ENCODE peak calls at places on chromosome 20, in four cellular contexts. G is WTC11, Q is HepG2, L is K562. N is an unnamed sample.

GRCh38 chr20:20220137-20220536 is 147.8 kb upstream of the INSM1 start:
- DNase-seq in Q (no peak), G (no peak), L (no peak), N (no peak)

GRCh38 chr20:8755340-8756118 is 313.4 kb upstream of the PLCB4 start:
- DNase-seq in Q (no peak), G (no peak), L (no peak), N (no peak)

GRCh38 chr20:3115190-3116107 is 30.9 kb upstream of the AVP start:
- DNase-seq in G (peak), Q (peak), L (peak), N (peak)

GRCh38 chr20:47487175-47487917 is 14.3 kb upstream of the NCOA3 start:
- DNase-seq in Q (no peak), L (peak), G (no peak), N (no peak)

GRCh38 chr20:54049156-54049555 is 21.2 kb downstream of the BCAS1 start:
- DNase-seq in G (no peak), L (no peak), Q (no peak), N (no peak)

GRCh38 chr20:10644458-10645204 is 29.2 kb downstream of the JAG1 start:
- DNase-seq in G (no peak), Q (no peak), L (no peak), N (no peak)

GRCh38 chr20:57258055-57258454 is 8.4 kb downstream of the BMP7 start:
- DNase-seq in G (no peak), Q (no peak), L (no peak), N (no peak)

GRCh38 chr20:43766395-43766794 is 39.6 kb upstream of the GTSF1L start:
- DNase-seq in Q (no peak), L (no peak), G (no peak), N (no peak)

GRCh38 chr20:24765316-24766142 is 183.5 kb upstream of the CST7 start:
- DNase-seq in G (no peak), L (no peak), Q (no peak), N (no peak)

GRCh38 chr20:41587956-41588355 is 30.2 kb downstream of the CHD6 start:
- DNase-seq in L (no peak), Q (no peak), G (no peak), N (no peak)

GRCh38 chr20:44683263-44684046 is 31.7 kb upstream of the CCN5 start:
- DNase-seq in Q (peak), G (peak), L (peak), N (peak)

GRCh38 chr20:37505263-37506165 is 15.5 kb upstream of the NNAT start:
- DNase-seq in L (no peak), Q (peak), G (no peak), N (no peak)

GRCh38 chr20:64101731-64102621 is 5.4 kb downstream of the NPBWR2 start:
- DNase-seq in Q (no peak), G (peak), L (peak), N (peak)

GRCh38 chr20:40279390-40279789 is 409.6 kb downstream of the MAFB start:
- DNase-seq in Q (no peak), L (no peak), G (no peak), N (no peak)

GRCh38 chr20:57117296-57117695 is 149.1 kb downstream of the BMP7 start:
- DNase-seq in Q (no peak), L (no peak), G (no peak), N (no peak)

GRCh38 chr20:40892642-40893041 is 136.0 kb upstream of the TOP1 start:
- DNase-seq in G (no peak), Q (no peak), L (peak), N (no peak)

GRCh38 chr20:17314262-17314661 is 87.4 kb downstream of the PCSK2 start:
- DNase-seq in G (no peak), Q (no peak), L (no peak), N (no peak)

GRCh38 chr20:44142416-44142815 is 44.6 kb downstream of the JPH2 start:
- DNase-seq in Q (no peak), L (no peak), G (no peak), N (no peak)

DNA sequence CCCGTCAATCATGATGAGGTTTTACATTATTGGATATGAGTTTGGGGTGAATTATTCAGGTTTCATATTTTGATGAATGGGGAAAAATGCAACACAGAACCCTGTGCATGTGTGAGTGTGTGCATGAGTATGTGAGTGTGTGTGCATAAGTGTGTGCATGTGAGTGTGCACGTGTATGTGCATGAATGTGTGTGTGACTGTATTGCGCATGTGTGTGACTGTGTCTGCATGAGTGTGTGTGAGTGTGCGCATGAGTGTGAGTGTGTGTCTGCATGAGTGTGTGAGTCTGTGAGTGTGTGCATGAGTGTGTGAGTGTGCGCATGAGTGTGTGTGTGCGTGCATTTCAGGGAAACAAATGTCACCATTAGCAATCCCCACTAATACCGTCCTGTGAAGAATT is 18.5 kb upstream of the CDH4 start:
- DNase-seq in L (no peak), Q (no peak), G (no peak), N (no peak)
- TF ChIP-seq ELF4 in L (no peak), Q (no peak), G (no peak), N (no peak)

GRCh38 chr20:5920581-5920980 is 29.8 kb downstream of the TRMT6 start:
- DNase-seq in L (no peak), Q (no peak), G (no peak), N (no peak)
- TF ChIP-seq SP1 in L (no peak), Q (no peak), G (no peak), N (no peak)

GRCh38 chr20:52190437-52191131 is 995 bp downstream of the ZFP64 start:
- DNase-seq in G (no peak), L (peak), Q (peak), N (peak)
- TF ChIP-seq ELF4 in G (no peak), L (no peak), Q (no peak), N (no peak)

GRCh38 chr20:1335961-1336698 is 7.2 kb upstream of the SDCBP2 start:
- DNase-seq in L (no peak), Q (no peak), G (no peak), N (no peak)

GRCh38 chr20:1338096-1338495 is 9.2 kb upstream of the SDCBP2 start:
- DNase-seq in G (no peak), L (no peak), Q (no peak), N (no peak)

GRCh38 chr20:1338801-1339200 is 9.9 kb upstream of the SDCBP2 start:
- DNase-seq in G (no peak), L (no peak), Q (no peak), N (no peak)

GRCh38 chr20:1337441-1337840 is 8.5 kb upstream of the SDCBP2 start:
- DNase-seq in G (no peak), L (no peak), Q (no peak), N (no peak)

DNA sequence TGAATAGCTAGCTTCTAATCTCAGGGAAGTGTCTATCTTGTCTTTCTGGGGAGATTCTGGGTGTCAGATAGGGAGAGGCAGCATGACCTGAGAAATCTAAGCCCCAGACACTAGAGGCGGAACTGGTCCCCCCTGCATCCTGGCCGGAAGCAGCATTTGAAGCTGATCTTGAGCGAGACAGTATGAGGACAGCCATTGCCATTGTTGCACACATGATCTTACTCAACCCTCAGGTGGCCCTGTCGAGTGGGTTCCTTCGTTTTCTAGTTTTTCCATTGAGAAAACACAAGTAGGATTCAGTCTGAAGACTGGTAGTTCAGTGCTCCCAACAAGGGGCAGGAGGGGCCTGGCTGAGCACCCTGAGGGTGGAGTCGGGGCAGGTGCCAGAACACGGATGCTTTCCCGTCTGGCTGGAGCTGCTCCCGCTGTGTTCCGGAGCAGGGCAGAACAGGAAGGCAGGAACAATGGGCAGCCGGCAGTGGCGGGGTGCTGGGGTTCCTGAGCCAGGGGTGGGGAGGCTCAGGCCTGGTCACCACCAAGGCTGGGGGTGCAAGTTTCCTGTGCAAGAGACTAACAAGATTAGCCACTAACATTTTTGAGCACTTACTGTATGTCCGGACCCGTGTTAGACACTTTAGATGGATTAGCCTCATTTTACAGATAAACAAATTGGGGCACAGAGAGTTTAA is 7.9 kb upstream of the SDCBP2 start:
- DNase-seq in Q (no peak), L (no peak), G (no peak), N (no peak)
- TF ChIP-seq SP1 in Q (no peak), L (no peak), G (no peak), N (no peak)

GRCh38 chr20:61096463-61096862 is 155.6 kb upstream of the CDH4 start:
- DNase-seq in G (no peak), L (no peak), Q (no peak), N (no peak)

GRCh38 chr20:61099786-61100185 is 152.3 kb upstream of the CDH4 start:
- DNase-seq in G (no peak), L (no peak), Q (no peak), N (no peak)

GRCh38 chr20:61105395-61105794 is 146.7 kb upstream of the CDH4 start:
- DNase-seq in L (no peak), Q (no peak), G (no peak), N (no peak)

GRCh38 chr20:61094581-61094980 is 157.5 kb upstream of the CDH4 start:
- DNase-seq in L (no peak), Q (no peak), G (no peak), N (no peak)

GRCh38 chr20:61100489-61100888 is 151.6 kb upstream of the CDH4 start:
- DNase-seq in Q (no peak), G (no peak), L (no peak), N (no peak)
- TF ChIP-seq ELF4 in Q (no peak), G (no peak), L (no peak), N (no peak)